ENCODE peak calls at places on chromosomes 6 and 20, in five cellular contexts. One of them, this sample, is unnamed.
A peak's percentile ranks its signal among the peaks of the same experiment; 100 is the strongest.

GRCh38 chr6:28336284-28337024 is 506 bp upstream of the ZSCAN31 start:
- DNase-seq in fibroblast of lung: peak; percentile 63
- DNase-seq in left ventricle myocardium inferior: no peak
- DNase-seq in transverse colon: peak; percentile 43
- DNase-seq in Peyer's patch: peak; percentile 57
- DNase-seq in this sample: no peak

GRCh38 chr6:117265425-117266266 is at the start of gene VGLL2:
- DNase-seq in fibroblast of lung: peak; percentile 31
- DNase-seq in left ventricle myocardium inferior: peak; percentile 27
- DNase-seq in transverse colon: peak; percentile 35
- DNase-seq in Peyer's patch: no peak
- DNase-seq in this sample: peak; percentile 53

GRCh38 chr20:10731190-10731955 is 57.6 kb upstream of the JAG1 start:
- DNase-seq in fibroblast of lung: peak; percentile 53
- DNase-seq in left ventricle myocardium inferior: no peak
- DNase-seq in transverse colon: no peak
- DNase-seq in Peyer's patch: no peak
- DNase-seq in this sample: no peak

GRCh38 chr6:152600022-152600421 is 37.1 kb downstream of the SYNE1 start:
- DNase-seq in fibroblast of lung: no peak
- DNase-seq in left ventricle myocardium inferior: no peak
- DNase-seq in transverse colon: no peak
- DNase-seq in Peyer's patch: no peak
- DNase-seq in this sample: no peak

GRCh38 chr6:130035211-130035610 is 16.8 kb downstream of the L3MBTL3 start:
- DNase-seq in fibroblast of lung: no peak
- DNase-seq in left ventricle myocardium inferior: no peak
- DNase-seq in transverse colon: no peak
- DNase-seq in Peyer's patch: no peak
- DNase-seq in this sample: no peak

GRCh38 chr6:109939654-109940053 is 38.5 kb upstream of the GPR6 start:
- DNase-seq in fibroblast of lung: no peak
- DNase-seq in left ventricle myocardium inferior: no peak
- DNase-seq in transverse colon: no peak
- DNase-seq in Peyer's patch: no peak
- DNase-seq in this sample: no peak

GRCh38 chr20:8005575-8006366 is 13.8 kb downstream of the TMX4 start:
- DNase-seq in fibroblast of lung: no peak
- DNase-seq in left ventricle myocardium inferior: no peak
- DNase-seq in transverse colon: no peak
- DNase-seq in Peyer's patch: no peak
- DNase-seq in this sample: no peak

GRCh38 chr6:107820571-107821261 is 3.4 kb downstream of the SCML4 start:
- DNase-seq in fibroblast of lung: peak; percentile 19
- DNase-seq in left ventricle myocardium inferior: no peak
- DNase-seq in transverse colon: no peak
- DNase-seq in Peyer's patch: peak; percentile 62
- DNase-seq in this sample: no peak

GRCh38 chr6:3376888-3377535 is 79.8 kb downstream of the SLC22A23 start:
- DNase-seq in fibroblast of lung: peak; percentile 40
- DNase-seq in left ventricle myocardium inferior: no peak
- DNase-seq in transverse colon: no peak
- DNase-seq in Peyer's patch: no peak
- DNase-seq in this sample: no peak

GRCh38 chr6:45447005-45447404 is 69.3 kb upstream of the SUPT3H start:
- DNase-seq in fibroblast of lung: no peak
- DNase-seq in left ventricle myocardium inferior: no peak
- DNase-seq in transverse colon: no peak
- DNase-seq in Peyer's patch: no peak
- DNase-seq in this sample: no peak
- H3K4me1 ChIP-seq in fibroblast of lung: peaks cover 28% of the 10 kb centered on the region
- H3K4me1 ChIP-seq in left ventricle myocardium inferior: peaks cover 30% of the 10 kb centered on the region
- H3K4me1 ChIP-seq in transverse colon: peaks cover 9% of the 10 kb centered on the region
- H3K4me1 ChIP-seq in Peyer's patch: no peaks in the 10 kb centered on the region
- H3K4me1 ChIP-seq in this sample: peaks cover 19% of the 10 kb centered on the region

DNA sequence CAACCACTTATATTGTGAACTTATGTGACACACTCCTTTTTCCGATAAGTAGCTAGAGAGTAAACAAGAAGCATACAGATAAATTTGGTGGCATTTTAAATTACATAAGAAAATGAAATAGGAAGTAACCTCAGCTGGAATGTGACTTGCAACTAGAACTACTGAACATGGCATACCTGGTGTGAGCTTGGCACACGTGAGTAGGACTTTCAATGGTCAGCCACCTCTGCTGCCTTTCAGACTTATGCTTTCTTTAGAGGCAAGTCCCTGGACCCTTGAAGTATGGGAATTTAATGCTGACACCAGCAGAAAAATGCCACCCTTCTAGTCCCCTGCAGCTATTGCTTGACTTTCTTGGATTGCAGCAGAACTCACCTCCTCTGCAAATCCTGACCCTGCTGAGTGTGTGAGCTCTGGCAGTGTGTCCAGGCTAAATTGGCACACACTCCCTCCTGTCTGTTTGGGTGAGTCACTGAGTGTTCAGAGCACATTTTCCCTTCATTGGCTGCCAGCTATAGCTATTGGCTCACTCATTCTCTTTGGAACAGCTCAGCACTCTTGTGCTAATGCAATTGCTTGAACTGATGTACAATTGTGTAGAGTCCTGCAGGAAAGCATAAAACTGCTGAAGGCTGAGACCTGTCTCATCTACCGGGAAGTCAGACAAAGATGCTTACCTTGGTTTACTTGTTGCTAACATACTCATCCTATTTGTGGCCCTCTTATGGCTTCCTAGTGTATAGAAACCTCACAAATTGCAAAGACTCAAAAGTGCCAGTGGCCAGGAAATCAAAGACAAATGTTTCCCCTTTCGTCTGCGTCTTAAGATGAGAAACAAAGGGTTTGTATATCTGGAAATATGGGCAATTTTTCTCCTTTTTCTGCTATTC is 350.8 kb downstream of the BCKDHB start:
- DNase-seq in fibroblast of lung: peak; percentile 98
- DNase-seq in left ventricle myocardium inferior: peak; percentile 68
- DNase-seq in transverse colon: peak; percentile 17
- DNase-seq in Peyer's patch: peak; percentile 59
- DNase-seq in this sample: peak; percentile 56
- TF ChIP-seq CTCF in fibroblast of lung: no peak
- TF ChIP-seq CTCF in left ventricle myocardium inferior: no peak
- TF ChIP-seq CTCF in transverse colon: no peak
- TF ChIP-seq CTCF in Peyer's patch: no peak
- TF ChIP-seq CTCF in this sample: no peak

GRCh38 chr20:17697171-17697570 is 2.6 kb upstream of the BANF2 start:
- DNase-seq in fibroblast of lung: no peak
- DNase-seq in left ventricle myocardium inferior: no peak
- DNase-seq in transverse colon: no peak
- DNase-seq in Peyer's patch: no peak
- DNase-seq in this sample: no peak

GRCh38 chr20:17696287-17696686 is 3.5 kb upstream of the BANF2 start:
- DNase-seq in fibroblast of lung: no peak
- DNase-seq in left ventricle myocardium inferior: no peak
- DNase-seq in transverse colon: no peak
- DNase-seq in Peyer's patch: no peak
- DNase-seq in this sample: no peak

GRCh38 chr20:17693534-17694001 is 6.2 kb upstream of the BANF2 start:
- DNase-seq in fibroblast of lung: no peak
- DNase-seq in left ventricle myocardium inferior: no peak
- DNase-seq in transverse colon: no peak
- DNase-seq in Peyer's patch: peak; percentile 31
- DNase-seq in this sample: peak; percentile 53

GRCh38 chr20:17691758-17692157 is 8.0 kb upstream of the BANF2 start:
- DNase-seq in fibroblast of lung: no peak
- DNase-seq in left ventricle myocardium inferior: no peak
- DNase-seq in transverse colon: no peak
- DNase-seq in Peyer's patch: peak; percentile 17
- DNase-seq in this sample: no peak

GRCh38 chr20:17694767-17695166 is 5.0 kb upstream of the BANF2 start:
- DNase-seq in fibroblast of lung: no peak
- DNase-seq in left ventricle myocardium inferior: no peak
- DNase-seq in transverse colon: no peak
- DNase-seq in Peyer's patch: peak; percentile 22
- DNase-seq in this sample: no peak
- H3K27ac ChIP-seq in fibroblast of lung: no peak overlapping the region
- H3K27ac ChIP-seq in left ventricle myocardium inferior: no peak overlapping the region
- H3K27ac ChIP-seq in transverse colon: no peak overlapping the region
- H3K27ac ChIP-seq in Peyer's patch: no peak overlapping the region
- H3K27ac ChIP-seq in this sample: no peak overlapping the region

GRCh38 chr6:79631800-79632172 is 657 bp downstream of the SH3BGRL2 start:
- DNase-seq in fibroblast of lung: peak; percentile 7
- DNase-seq in left ventricle myocardium inferior: no peak
- DNase-seq in transverse colon: peak; percentile 39
- DNase-seq in Peyer's patch: no peak
- DNase-seq in this sample: no peak

GRCh38 chr6:79630883-79631799 is at the start of gene SH3BGRL2:
- DNase-seq in fibroblast of lung: peak; percentile 64
- DNase-seq in left ventricle myocardium inferior: peak; percentile 74
- DNase-seq in transverse colon: peak; percentile 91
- DNase-seq in Peyer's patch: peak; percentile 92
- DNase-seq in this sample: peak; percentile 83

GRCh38 chr6:79628466-79629288 is 2.5 kb upstream of the SH3BGRL2 start:
- DNase-seq in fibroblast of lung: no peak
- DNase-seq in left ventricle myocardium inferior: no peak
- DNase-seq in transverse colon: no peak
- DNase-seq in Peyer's patch: no peak
- DNase-seq in this sample: no peak

GRCh38 chr6:79632580-79632979 is 1.5 kb downstream of the SH3BGRL2 start:
- DNase-seq in fibroblast of lung: no peak
- DNase-seq in left ventricle myocardium inferior: no peak
- DNase-seq in transverse colon: no peak
- DNase-seq in Peyer's patch: no peak
- DNase-seq in this sample: no peak

DNA sequence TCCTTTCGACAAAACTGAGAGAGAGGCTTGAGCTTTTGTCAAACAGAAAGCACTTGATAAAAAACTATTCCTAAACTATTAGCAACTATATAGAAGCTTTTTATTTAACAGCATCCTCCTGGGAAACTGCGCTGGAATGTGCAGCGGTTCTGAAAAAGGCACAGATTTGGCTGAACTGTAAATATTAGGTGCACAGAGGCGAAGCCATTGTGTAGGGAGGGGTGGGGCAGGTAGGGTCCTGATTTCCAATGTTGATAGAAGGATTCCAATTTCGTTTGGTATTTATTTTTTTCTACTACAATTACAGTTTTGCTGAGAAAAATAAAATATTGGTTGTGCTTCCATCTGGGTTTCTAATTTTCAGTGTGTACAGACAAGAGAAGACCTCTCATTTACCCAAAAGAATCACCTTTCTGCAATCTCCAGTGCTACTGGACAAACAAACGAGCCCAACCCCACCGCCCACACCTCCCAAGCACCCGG is 688 bp upstream of the SH3BGRL2 start:
- DNase-seq in fibroblast of lung: no peak
- DNase-seq in left ventricle myocardium inferior: no peak
- DNase-seq in transverse colon: no peak
- DNase-seq in Peyer's patch: no peak
- DNase-seq in this sample: no peak
- H3K4me1 ChIP-seq in fibroblast of lung: no peaks in the 10 kb centered on the region
- H3K4me1 ChIP-seq in left ventricle myocardium inferior: peaks cover 29% of the 10 kb centered on the region
- H3K4me1 ChIP-seq in transverse colon: no peaks in the 10 kb centered on the region
- H3K4me1 ChIP-seq in Peyer's patch: no peaks in the 10 kb centered on the region
- H3K4me1 ChIP-seq in this sample: peaks cover 14% of the 10 kb centered on the region

GRCh38 chr20:6525447-6526303 is 241.8 kb upstream of the BMP2 start:
- DNase-seq in fibroblast of lung: no peak
- DNase-seq in left ventricle myocardium inferior: no peak
- DNase-seq in transverse colon: no peak
- DNase-seq in Peyer's patch: no peak
- DNase-seq in this sample: no peak
- TF ChIP-seq CTCF in fibroblast of lung: peak; percentile 18
- TF ChIP-seq CTCF in left ventricle myocardium inferior: no peak
- TF ChIP-seq CTCF in transverse colon: no peak
- TF ChIP-seq CTCF in Peyer's patch: no peak
- TF ChIP-seq CTCF in this sample: no peak

GRCh38 chr6:166737231-166737630 is 110.2 kb upstream of the RPS6KA2 start:
- DNase-seq in fibroblast of lung: no peak
- DNase-seq in left ventricle myocardium inferior: no peak
- DNase-seq in transverse colon: no peak
- DNase-seq in Peyer's patch: no peak
- DNase-seq in this sample: no peak
- H3K27ac ChIP-seq in fibroblast of lung: no peak overlapping the region
- H3K27ac ChIP-seq in left ventricle myocardium inferior: no peak overlapping the region
- H3K27ac ChIP-seq in transverse colon: no peak overlapping the region
- H3K27ac ChIP-seq in Peyer's patch: no peak overlapping the region
- H3K27ac ChIP-seq in this sample: peak overlapping the region; percentile 17

GRCh38 chr20:35008411-35009342 is 53.0 kb downstream of the MYH7B start:
- DNase-seq in fibroblast of lung: peak; percentile 34
- DNase-seq in left ventricle myocardium inferior: no peak
- DNase-seq in transverse colon: peak; percentile 4
- DNase-seq in Peyer's patch: peak; percentile 47
- DNase-seq in this sample: peak; percentile 81
- H3K4me1 ChIP-seq in fibroblast of lung: peaks cover 5% of the 10 kb centered on the region
- H3K4me1 ChIP-seq in left ventricle myocardium inferior: peaks cover 55% of the 10 kb centered on the region
- H3K4me1 ChIP-seq in transverse colon: no peaks in the 10 kb centered on the region
- H3K4me1 ChIP-seq in Peyer's patch: no peaks in the 10 kb centered on the region
- H3K4me1 ChIP-seq in this sample: no peaks in the 10 kb centered on the region

GRCh38 chr6:39865011-39865888 is 69.0 kb downstream of the MOCS1 start:
- DNase-seq in fibroblast of lung: peak; percentile 57
- DNase-seq in left ventricle myocardium inferior: peak; percentile 67
- DNase-seq in transverse colon: peak; percentile 82
- DNase-seq in Peyer's patch: peak; percentile 89
- DNase-seq in this sample: peak; percentile 38

GRCh38 chr6:39873439-39873838 is 60.8 kb downstream of the MOCS1 start:
- DNase-seq in fibroblast of lung: no peak
- DNase-seq in left ventricle myocardium inferior: no peak
- DNase-seq in transverse colon: no peak
- DNase-seq in Peyer's patch: no peak
- DNase-seq in this sample: no peak

GRCh38 chr6:39870950-39871349 is 63.3 kb downstream of the MOCS1 start:
- DNase-seq in fibroblast of lung: no peak
- DNase-seq in left ventricle myocardium inferior: no peak
- DNase-seq in transverse colon: no peak
- DNase-seq in Peyer's patch: no peak
- DNase-seq in this sample: no peak

GRCh38 chr6:39861663-39862062 is 69.5 kb downstream of the DAAM2 start:
- DNase-seq in fibroblast of lung: no peak
- DNase-seq in left ventricle myocardium inferior: no peak
- DNase-seq in transverse colon: no peak
- DNase-seq in Peyer's patch: no peak
- DNase-seq in this sample: no peak

DNA sequence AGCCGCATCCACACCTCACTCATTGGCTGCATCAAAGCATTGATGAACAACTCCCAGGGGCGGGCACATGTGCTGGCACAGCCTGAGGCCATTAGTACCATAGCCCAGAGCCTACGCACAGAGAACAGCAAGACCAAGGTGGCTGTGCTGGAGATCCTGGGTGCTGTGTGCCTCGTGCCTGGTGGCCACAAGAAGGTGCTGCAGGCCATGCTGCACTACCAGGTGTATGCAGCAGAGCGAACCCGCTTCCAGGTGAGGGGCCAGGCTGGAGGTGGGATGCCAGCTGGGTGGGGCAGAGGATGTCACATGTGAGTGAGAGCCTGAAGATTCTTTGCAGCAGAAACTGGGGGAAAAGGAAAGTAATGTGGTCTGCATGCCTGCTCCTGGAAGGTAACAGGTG is 66.7 kb downstream of the MOCS1 start:
- DNase-seq in fibroblast of lung: no peak
- DNase-seq in left ventricle myocardium inferior: no peak
- DNase-seq in transverse colon: no peak
- DNase-seq in Peyer's patch: no peak
- DNase-seq in this sample: no peak
- TF ChIP-seq CTCF in fibroblast of lung: peak; percentile 11
- TF ChIP-seq CTCF in left ventricle myocardium inferior: no peak
- TF ChIP-seq CTCF in transverse colon: peak; percentile 19
- TF ChIP-seq CTCF in Peyer's patch: no peak
- TF ChIP-seq CTCF in this sample: no peak

GRCh38 chr20:58233881-58234528 is 5.6 kb upstream of the ANKRD60 start:
- DNase-seq in fibroblast of lung: no peak
- DNase-seq in left ventricle myocardium inferior: no peak
- DNase-seq in transverse colon: peak; percentile 31
- DNase-seq in Peyer's patch: no peak
- DNase-seq in this sample: no peak
- H3K27ac ChIP-seq in fibroblast of lung: no peak overlapping the region
- H3K27ac ChIP-seq in left ventricle myocardium inferior: no peak overlapping the region
- H3K27ac ChIP-seq in transverse colon: no peak overlapping the region
- H3K27ac ChIP-seq in Peyer's patch: no peak overlapping the region
- H3K27ac ChIP-seq in this sample: no peak overlapping the region

This sample was measured in pancreas.